ENCODE peak calls at places on chromosomes 5 and 9, in five cellular contexts. V is transverse colon, E is neural progenitor cell, Q is HL-60, T is lower lobe of right lung. W is an unnamed sample.

GRCh38 chr5:57338068-57338848 is 144.4 kb downstream of the ACTBL2 start:
- DNase-seq in E (peak), Q (no peak), V (no peak), T (no peak), W (peak)

GRCh38 chr5:174777545-174777944 is 53.2 kb downstream of the MSX2 start:
- DNase-seq in V (no peak), E (no peak), Q (no peak), T (no peak), W (no peak)

GRCh38 chr5:169772688-169773087 is 135.6 kb downstream of the DOCK2 start:
- DNase-seq in T (no peak), Q (no peak), E (no peak), V (no peak), W (no peak)

GRCh38 chr9:121499427-121500164 is at the start of gene GGTA1:
- DNase-seq in Q (peak), V (peak), E (peak), T (peak), W (peak)

GRCh38 chr5:99169309-99169708 is 240.5 kb upstream of the CHD1 start:
- DNase-seq in V (no peak), Q (no peak), T (no peak), E (peak), W (no peak)

GRCh38 chr9:136629001-136629878 is 33.5 kb upstream of the EGFL7 start:
- DNase-seq in E (no peak), Q (no peak), V (peak), T (peak), W (no peak)

GRCh38 chr5:67831081-67831480 is 384.5 kb upstream of the PIK3R1 start:
- DNase-seq in T (no peak), V (no peak), E (peak), Q (no peak), W (no peak)

GRCh38 chr9:123710299-123710698 is 219.6 kb downstream of the DENND1A start:
- DNase-seq in V (no peak), T (no peak), Q (no peak), E (no peak), W (no peak)

GRCh38 chr9:98730914-98731313 is 22.2 kb upstream of the GABBR2 start:
- DNase-seq in T (no peak), Q (no peak), V (no peak), E (no peak), W (no peak)

GRCh38 chr9:34158362-34158869 is 20.4 kb upstream of the UBAP1 start:
- DNase-seq in Q (peak), T (peak), E (no peak), V (peak), W (no peak)

GRCh38 chr5:31854181-31854624 is 215.3 kb downstream of the PDZD2 start:
- DNase-seq in E (peak), Q (no peak), V (no peak), T (peak), W (peak)

GRCh38 chr9:108844856-108845255 is 10.9 kb downstream of the ACTL7B start:
- DNase-seq in V (no peak), Q (no peak), E (no peak), T (no peak), W (no peak)

GRCh38 chr9:33117306-33117705 is 40.8 kb upstream of the SMU1 start:
- DNase-seq in V (no peak), T (no peak), E (no peak), Q (no peak), W (no peak)

GRCh38 chr5:126339215-126339805 is 83.9 kb upstream of the GRAMD2B start:
- DNase-seq in Q (peak), E (peak), V (peak), T (no peak), W (peak)

GRCh38 chr9:109258619-109259321 is 62.1 kb downstream of the EPB41L4B start:
- DNase-seq in V (no peak), T (no peak), E (peak), Q (no peak), W (no peak)

GRCh38 chr5:59608745-59609144 is 284.8 kb downstream of the PDE4D start:
- DNase-seq in Q (no peak), E (no peak), T (no peak), V (no peak), W (no peak)

GRCh38 chr5:56456002-56456401 is 222.9 kb upstream of the ANKRD55 start:
- DNase-seq in E (no peak), T (no peak), Q (no peak), V (no peak), W (no peak)

GRCh38 chr9:17938256-17938655 is 359.4 kb downstream of the SH3GL2 start:
- DNase-seq in Q (no peak), E (no peak), T (no peak), V (no peak), W (no peak)

GRCh38 chr9:79195904-79196303 is 375.9 kb upstream of the TLE4 start:
- DNase-seq in T (no peak), V (no peak), E (no peak), Q (no peak), W (no peak)

GRCh38 chr9:106590759-106591505 is 272.0 kb upstream of the ZNF462 start:
- DNase-seq in V (no peak), E (no peak), Q (no peak), T (no peak), W (no peak)

GRCh38 chr5:144487207-144487606 is 316.5 kb downstream of the KCTD16 start:
- DNase-seq in Q (no peak), E (peak), T (no peak), V (no peak), W (no peak)

GRCh38 chr9:20408513-20408912 is 213.8 kb downstream of the MLLT3 start:
- DNase-seq in Q (no peak), V (peak), E (peak), T (no peak), W (no peak)

GRCh38 chr9:98132806-98133631 is 14.0 kb upstream of the TRIM14 start:
- DNase-seq in V (peak), E (peak), T (no peak), Q (no peak), W (no peak)

GRCh38 chr5:58458851-58459275 is 1.0 kb downstream of the PLK2 start:
- DNase-seq in V (no peak), Q (no peak), E (no peak), T (no peak), W (no peak)

GRCh38 chr5:149549461-149550266 is 1.6 kb downstream of the CSNK1A1 start:
- DNase-seq in Q (peak), E (peak), V (peak), T (no peak), W (peak)

GRCh38 chr9:3525088-3525835 is 539 bp downstream of the RFX3 start:
- DNase-seq in E (peak), V (no peak), T (peak), Q (no peak), W (peak)

GRCh38 chr5:126849101-126849678 is 72.3 kb downstream of the LMNB1 start:
- DNase-seq in V (no peak), Q (no peak), T (no peak), E (no peak), W (no peak)

GRCh38 chr9:109705515-109705914 is 74.5 kb upstream of the PALM2AKAP2 start:
- DNase-seq in T (no peak), Q (no peak), E (peak), V (no peak), W (no peak)

GRCh38 chr9:109418827-109419226 is 79.3 kb downstream of the PTPN3 start:
- DNase-seq in V (no peak), T (no peak), E (peak), Q (peak), W (no peak)

GRCh38 chr5:55232194-55232984 is 1.0 kb downstream of the CCNO start:
- DNase-seq in V (peak), T (peak), Q (no peak), E (peak), W (peak)

GRCh38 chr9:98453589-98454311 is 198.3 kb upstream of the TBC1D2 start:
- DNase-seq in V (no peak), Q (no peak), T (no peak), E (no peak), W (no peak)

GRCh38 chr9:136373300-136374182 is at the start of gene CARD9:
- DNase-seq in T (peak), V (peak), Q (peak), E (no peak), W (no peak)

GRCh38 chr5:172370237-172370640 is 84.1 kb downstream of the SH3PXD2B start:
- DNase-seq in V (no peak), E (no peak), Q (no peak), T (no peak), W (no peak)

GRCh38 chr5:74507596-74507995 is 132.9 kb downstream of the ENC1 start:
- DNase-seq in Q (no peak), V (no peak), E (peak), T (no peak), W (no peak)

GRCh38 chr5:16178745-16179372 is 732 bp downstream of the MARCHF11 start:
- DNase-seq in V (peak), T (peak), E (peak), Q (peak), W (peak)

GRCh38 chr5:43036856-43037711 is 3.0 kb downstream of the ANXA2R start:
- DNase-seq in V (peak), Q (peak), T (no peak), E (peak), W (peak)

DNA sequence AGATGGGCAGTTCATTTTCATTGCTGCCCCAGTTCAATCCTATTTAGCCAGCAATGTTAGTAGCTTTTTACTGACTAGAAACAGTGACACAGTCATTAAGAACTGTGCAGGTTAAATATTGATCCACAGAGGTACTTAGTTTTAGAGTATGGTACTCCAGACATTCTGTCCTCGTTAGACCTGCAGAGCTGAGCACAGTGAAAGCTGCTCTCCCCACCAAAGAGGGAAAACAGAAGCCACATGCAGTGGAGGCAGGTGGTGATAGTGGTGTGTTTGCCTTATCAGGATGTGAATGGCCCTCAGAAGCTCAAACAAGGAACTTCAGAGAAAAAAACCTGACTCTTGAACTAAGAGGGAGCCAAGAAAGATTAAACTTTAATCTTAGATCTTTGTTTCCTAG is 75.5 kb downstream of the UNC13B start:
- DNase-seq in E (no peak), T (peak), V (peak), Q (no peak), W (no peak)
- TF ChIP-seq CTCF in E (no peak), T (no peak), V (no peak), Q (no peak), W (no peak)

DNA sequence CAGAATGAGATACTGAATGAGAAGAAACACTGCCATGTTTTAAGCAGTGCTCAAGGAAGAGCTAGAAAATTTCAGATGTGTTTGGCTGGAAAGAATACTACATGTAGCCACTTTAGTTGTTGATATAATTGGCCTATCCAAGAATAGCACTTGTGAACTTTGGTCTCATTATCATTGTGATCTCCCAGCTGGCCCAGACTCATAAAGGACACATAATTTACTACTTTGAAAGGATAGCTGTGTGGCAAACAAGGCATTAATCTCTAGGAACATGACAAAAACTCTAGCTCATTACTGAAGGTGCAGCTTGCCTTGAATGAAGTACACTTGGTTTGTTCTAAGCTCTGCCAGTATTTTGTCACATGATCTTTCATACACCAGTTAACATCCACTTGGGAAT is 356.3 kb downstream of the CSNK1G3 start:
- DNase-seq in E (no peak), T (no peak), V (peak), Q (no peak), W (no peak)
- TF ChIP-seq CTCF in E (no peak), T (no peak), V (no peak), Q (no peak), W (no peak)

GRCh38 chr5:135309391-135310327 is 89.4 kb downstream of the MACROH2A1 start:
- DNase-seq in E (no peak), Q (no peak), T (no peak), V (no peak), W (no peak)

GRCh38 chr5:135307143-135307903 is 91.7 kb downstream of the MACROH2A1 start:
- DNase-seq in V (no peak), E (peak), Q (no peak), T (no peak), W (no peak)

GRCh38 chr5:135308245-135308644 is 90.8 kb downstream of the MACROH2A1 start:
- DNase-seq in Q (no peak), V (no peak), T (no peak), E (no peak), W (no peak)

GRCh38 chr5:135310328-135310989 is 88.6 kb downstream of the MACROH2A1 start:
- DNase-seq in V (no peak), E (no peak), T (no peak), Q (no peak), W (no peak)

DNA sequence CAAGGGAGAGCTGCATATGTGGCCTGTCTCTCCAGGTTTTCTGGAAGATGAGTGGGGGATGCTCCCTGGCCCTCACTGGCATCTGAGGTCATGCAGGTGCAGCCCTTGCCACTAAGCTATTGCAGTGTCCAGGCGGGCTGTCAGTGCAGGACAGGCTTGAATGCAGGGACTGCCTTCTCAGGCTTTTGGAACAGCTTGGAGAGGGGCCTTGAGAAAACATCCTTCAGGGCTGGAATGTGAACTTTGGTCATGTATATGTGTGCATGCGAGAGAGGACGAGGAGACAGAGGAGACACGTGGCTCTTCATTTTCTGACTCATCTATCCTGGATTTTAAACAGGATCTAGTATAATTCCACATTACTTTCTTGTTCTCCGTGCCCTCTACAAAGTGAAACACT is 90.3 kb downstream of the MACROH2A1 start:
- DNase-seq in V (no peak), E (no peak), Q (no peak), T (no peak), W (no peak)
- TF ChIP-seq CTCF in V (no peak), E (no peak), Q (no peak), T (no peak), W (no peak)

GRCh38 chr9:111857555-111858211 is 38.9 kb upstream of the UGCG start:
- DNase-seq in V (no peak), T (no peak), E (no peak), Q (no peak), W (no peak)

GRCh38 chr9:111852291-111852690 is 44.3 kb upstream of the UGCG start:
- DNase-seq in V (no peak), T (no peak), Q (no peak), E (no peak), W (no peak)

GRCh38 chr9:111851536-111851935 is 45.1 kb upstream of the UGCG start:
- DNase-seq in V (no peak), Q (peak), T (no peak), E (no peak), W (no peak)

GRCh38 chr9:111853450-111853827 is 43.2 kb upstream of the UGCG start:
- DNase-seq in T (no peak), V (no peak), Q (no peak), E (no peak), W (no peak)

GRCh38 chr9:111854799-111855198 is 41.8 kb upstream of the UGCG start:
- DNase-seq in V (no peak), E (no peak), Q (peak), T (no peak), W (no peak)
- TF ChIP-seq CTCF in V (no peak), E (no peak), Q (no peak), T (no peak), W (no peak)

GRCh38 chr9:95044731-95045508 is 272.6 kb downstream of the FANCC start:
- DNase-seq in V (peak), E (peak), Q (no peak), T (peak), W (peak)
- TF ChIP-seq CTCF in V (peak), E (peak), Q (no peak), T (no peak), W (peak)

GRCh38 chr5:92309336-92309991 is 926.3 kb upstream of the ARRDC3 start:
- DNase-seq in V (no peak), T (no peak), E (peak), Q (no peak), W (no peak)
- TF ChIP-seq CTCF in V (no peak), T (peak), E (peak), Q (no peak), W (peak)

DNA sequence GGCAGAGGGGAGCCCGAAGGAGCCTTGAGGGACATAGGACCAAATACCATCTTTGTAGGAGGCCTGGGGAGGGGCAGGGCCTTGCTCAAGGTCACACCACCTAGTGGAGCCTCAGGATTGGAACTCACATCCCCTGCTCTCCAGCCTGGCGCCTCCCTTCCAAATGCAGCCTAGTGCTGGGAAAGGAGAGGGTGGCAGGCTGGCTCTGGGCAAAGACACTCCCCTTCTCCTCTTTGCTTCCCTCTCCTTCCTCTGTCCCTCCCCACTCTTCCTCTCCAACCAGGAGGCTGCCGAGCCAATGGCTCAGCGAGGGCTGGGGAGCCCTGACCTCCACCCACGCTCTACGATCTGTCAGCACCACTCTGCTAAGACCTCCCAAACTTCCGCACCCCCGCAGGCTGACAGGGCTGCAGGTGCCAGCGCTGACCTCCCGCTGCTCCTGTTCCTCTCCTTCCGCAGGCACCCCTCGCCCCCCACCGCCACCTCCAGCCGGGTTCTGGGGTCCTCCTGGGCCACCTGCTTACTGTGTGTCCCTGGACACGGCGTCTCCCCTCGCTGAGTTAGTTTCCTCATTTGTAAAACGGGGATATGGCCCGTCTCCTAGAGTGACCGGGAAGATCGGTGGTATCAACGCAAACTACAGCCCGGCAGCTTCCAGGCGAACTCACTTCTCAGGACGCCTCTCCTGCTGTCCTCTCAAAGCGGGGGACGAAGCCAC is 52.9 kb downstream of the C9orf50 start:
- DNase-seq in Q (no peak), V (no peak), T (no peak), E (peak), W (no peak)
- TF ChIP-seq CTCF in Q (no peak), V (no peak), T (no peak), E (no peak), W (no peak)

DNA sequence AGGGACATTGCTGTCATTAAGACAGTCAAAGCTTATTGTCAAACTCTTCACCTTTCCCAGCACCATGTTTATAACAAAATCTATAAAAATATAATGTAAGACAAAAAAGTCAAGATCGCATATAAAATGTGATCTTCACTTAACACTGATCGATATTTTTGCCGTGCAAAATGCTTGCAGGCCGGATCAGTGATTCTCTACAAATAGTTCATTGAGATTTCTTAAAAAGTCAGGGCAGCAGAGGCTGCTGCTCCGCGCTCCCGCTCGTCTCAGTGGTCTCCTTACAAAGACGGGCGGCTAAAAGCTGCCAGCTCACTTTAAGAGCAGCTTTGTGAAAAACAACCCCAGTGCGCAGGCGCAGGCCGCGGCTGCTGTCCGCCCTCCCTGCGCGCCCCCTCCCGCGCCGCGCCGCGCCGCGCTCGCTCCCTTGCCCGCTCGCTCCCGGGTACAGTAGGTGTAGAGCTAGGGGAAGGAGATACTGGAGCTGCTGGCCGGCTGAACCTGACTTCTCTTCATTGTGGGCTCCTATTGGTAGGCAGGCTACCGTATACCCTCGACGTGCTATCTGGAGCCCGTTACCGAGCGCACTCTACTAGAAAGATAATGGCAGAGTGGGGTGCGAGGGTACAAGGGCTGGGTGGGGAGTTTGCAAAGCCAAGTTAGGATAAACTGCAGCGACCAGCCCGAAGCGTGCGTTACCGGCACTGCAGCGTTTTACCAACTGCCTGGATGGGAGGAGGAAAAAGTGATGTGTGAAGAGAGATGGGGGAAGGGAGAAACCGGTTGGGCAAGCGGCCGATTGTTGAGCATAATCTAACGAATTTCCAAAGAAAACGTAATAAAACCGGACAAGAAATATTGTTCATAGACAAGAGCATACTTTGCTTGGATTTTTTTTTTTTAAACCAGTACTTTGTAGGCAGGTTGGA is at the start of gene ARRDC3:
- DNase-seq in V (peak), Q (peak), T (peak), E (peak), W (peak)
- TF ChIP-seq CTCF in V (no peak), Q (no peak), T (no peak), E (no peak), W (no peak)

GRCh38 chr5:139693676-139694364 is 45.7 kb downstream of the CXXC5 start:
- DNase-seq in Q (no peak), E (no peak), V (no peak), T (no peak), W (no peak)
- TF ChIP-seq CTCF in Q (no peak), E (no peak), V (no peak), T (no peak), W (no peak)

W was measured in endothelial cell.